ENCODE peak calls at places on chromosomes 1 and 21, in seven cellular contexts. One of them, this sample, is unnamed.
A peak's percentile ranks its signal among the peaks of the same experiment; 100 is the strongest.

GRCh38 chr1:153801028-153801625 is 25.9 kb downstream of the SLC27A3 start:
- DNase-seq in ovary: no peak
- DNase-seq in heart left ventricle: no peak
- DNase-seq in upper lobe of left lung: no peak
- DNase-seq in IMR-90: no peak
- DNase-seq in right lobe of liver: no peak
- DNase-seq in esophagus muscularis mucosa: no peak
- DNase-seq in this sample: no peak

GRCh38 chr1:41368801-41369200 is 7.6 kb downstream of the FOXO6 start:
- DNase-seq in ovary: peak; percentile 27
- DNase-seq in heart left ventricle: no peak
- DNase-seq in upper lobe of left lung: no peak
- DNase-seq in IMR-90: no peak
- DNase-seq in right lobe of liver: no peak
- DNase-seq in esophagus muscularis mucosa: no peak
- DNase-seq in this sample: no peak

GRCh38 chr1:112818990-112819689 is 104.0 kb upstream of the PPM1J start:
- DNase-seq in ovary: no peak
- DNase-seq in heart left ventricle: peak; percentile 42
- DNase-seq in upper lobe of left lung: no peak
- DNase-seq in IMR-90: peak; percentile 91
- DNase-seq in right lobe of liver: no peak
- DNase-seq in esophagus muscularis mucosa: no peak
- DNase-seq in this sample: no peak

GRCh38 chr1:96973605-96974004 is 252.0 kb downstream of the PTBP2 start:
- DNase-seq in ovary: no peak
- DNase-seq in heart left ventricle: peak; percentile 53
- DNase-seq in upper lobe of left lung: no peak
- DNase-seq in IMR-90: peak; percentile 33
- DNase-seq in right lobe of liver: no peak
- DNase-seq in esophagus muscularis mucosa: no peak
- DNase-seq in this sample: no peak

GRCh38 chr1:15320267-15320666 is 73.2 kb downstream of the FHAD1 start:
- DNase-seq in ovary: no peak
- DNase-seq in heart left ventricle: no peak
- DNase-seq in upper lobe of left lung: no peak
- DNase-seq in IMR-90: no peak
- DNase-seq in right lobe of liver: no peak
- DNase-seq in esophagus muscularis mucosa: no peak
- DNase-seq in this sample: no peak

GRCh38 chr1:111745670-111746613 is 6.7 kb upstream of the INKA2 start:
- DNase-seq in ovary: no peak
- DNase-seq in heart left ventricle: peak; percentile 64
- DNase-seq in upper lobe of left lung: no peak
- DNase-seq in IMR-90: no peak
- DNase-seq in right lobe of liver: no peak
- DNase-seq in esophagus muscularis mucosa: no peak
- DNase-seq in this sample: no peak

GRCh38 chr21:43916691-43917514 is 51.9 kb downstream of the AGPAT3 start:
- DNase-seq in ovary: no peak
- DNase-seq in heart left ventricle: no peak
- DNase-seq in upper lobe of left lung: no peak
- DNase-seq in IMR-90: peak; percentile 21
- DNase-seq in right lobe of liver: peak; percentile 29
- DNase-seq in esophagus muscularis mucosa: no peak
- DNase-seq in this sample: peak; percentile 4

GRCh38 chr1:62452951-62453350 is 16.1 kb downstream of the USP1 start:
- DNase-seq in ovary: no peak
- DNase-seq in heart left ventricle: no peak
- DNase-seq in upper lobe of left lung: no peak
- DNase-seq in IMR-90: peak; percentile 56
- DNase-seq in right lobe of liver: no peak
- DNase-seq in esophagus muscularis mucosa: no peak
- DNase-seq in this sample: no peak

GRCh38 chr1:5597171-5597864 is 394.9 kb downstream of the NPHP4 start:
- DNase-seq in ovary: no peak
- DNase-seq in heart left ventricle: no peak
- DNase-seq in upper lobe of left lung: no peak
- DNase-seq in IMR-90: no peak
- DNase-seq in right lobe of liver: no peak
- DNase-seq in esophagus muscularis mucosa: peak; percentile 78
- DNase-seq in this sample: no peak

GRCh38 chr1:158037876-158038359 is 44.5 kb downstream of the KIRREL1 start:
- DNase-seq in ovary: no peak
- DNase-seq in heart left ventricle: peak; percentile 55
- DNase-seq in upper lobe of left lung: peak; percentile 37
- DNase-seq in IMR-90: peak; percentile 67
- DNase-seq in right lobe of liver: peak; percentile 28
- DNase-seq in esophagus muscularis mucosa: no peak
- DNase-seq in this sample: peak; percentile 21

GRCh38 chr1:38084700-38085099 is 38.1 kb upstream of the POU3F1 start:
- DNase-seq in ovary: no peak
- DNase-seq in heart left ventricle: peak; percentile 78
- DNase-seq in upper lobe of left lung: no peak
- DNase-seq in IMR-90: no peak
- DNase-seq in right lobe of liver: peak; percentile 72
- DNase-seq in esophagus muscularis mucosa: no peak
- DNase-seq in this sample: no peak

GRCh38 chr1:51385776-51386175 is 55.4 kb upstream of the TTC39A start:
- DNase-seq in ovary: no peak
- DNase-seq in heart left ventricle: no peak
- DNase-seq in upper lobe of left lung: no peak
- DNase-seq in IMR-90: no peak
- DNase-seq in right lobe of liver: no peak
- DNase-seq in esophagus muscularis mucosa: no peak
- DNase-seq in this sample: no peak

GRCh38 chr1:96966536-96967138 is 245.1 kb downstream of the PTBP2 start:
- DNase-seq in ovary: peak; percentile 60
- DNase-seq in heart left ventricle: peak; percentile 69
- DNase-seq in upper lobe of left lung: peak; percentile 67
- DNase-seq in IMR-90: peak; percentile 76
- DNase-seq in right lobe of liver: peak; percentile 59
- DNase-seq in esophagus muscularis mucosa: no peak
- DNase-seq in this sample: peak; percentile 67

GRCh38 chr21:26659181-26659580 is 86.1 kb upstream of the CYYR1 start:
- DNase-seq in ovary: no peak
- DNase-seq in heart left ventricle: no peak
- DNase-seq in upper lobe of left lung: no peak
- DNase-seq in IMR-90: no peak
- DNase-seq in right lobe of liver: no peak
- DNase-seq in esophagus muscularis mucosa: no peak
- DNase-seq in this sample: no peak

GRCh38 chr1:236524142-236524891 is 535 bp downstream of the LGALS8 start:
- DNase-seq in ovary: no peak
- DNase-seq in heart left ventricle: peak; percentile 27
- DNase-seq in upper lobe of left lung: peak; percentile 78
- DNase-seq in IMR-90: peak; percentile 86
- DNase-seq in right lobe of liver: peak; percentile 40
- DNase-seq in esophagus muscularis mucosa: no peak
- DNase-seq in this sample: no peak
- TF ChIP-seq POLR2A in ovary: no peak
- TF ChIP-seq POLR2A in heart left ventricle: no peak
- TF ChIP-seq POLR2A in upper lobe of left lung: peak; percentile 38
- TF ChIP-seq POLR2A in IMR-90: peak; percentile 72
- TF ChIP-seq POLR2A in right lobe of liver: peak; percentile 16
- TF ChIP-seq POLR2A in esophagus muscularis mucosa: no peak
- TF ChIP-seq POLR2A in this sample: peak; percentile 2

GRCh38 chr1:71424536-71424935 is 343.7 kb upstream of the ZRANB2 start:
- DNase-seq in ovary: no peak
- DNase-seq in heart left ventricle: no peak
- DNase-seq in upper lobe of left lung: no peak
- DNase-seq in IMR-90: no peak
- DNase-seq in right lobe of liver: no peak
- DNase-seq in esophagus muscularis mucosa: no peak
- DNase-seq in this sample: no peak
- H3K27ac ChIP-seq in ovary: no peak overlapping the region
- H3K27ac ChIP-seq in heart left ventricle: no peak overlapping the region
- H3K27ac ChIP-seq in upper lobe of left lung: no peak overlapping the region
- H3K27ac ChIP-seq in IMR-90: no peak overlapping the region
- H3K27ac ChIP-seq in right lobe of liver: no peak overlapping the region
- H3K27ac ChIP-seq in esophagus muscularis mucosa: no peak overlapping the region
- H3K27ac ChIP-seq in this sample: no peak overlapping the region

GRCh38 chr1:67723126-67723525 is 38.1 kb downstream of the GADD45A start:
- DNase-seq in ovary: no peak
- DNase-seq in heart left ventricle: no peak
- DNase-seq in upper lobe of left lung: no peak
- DNase-seq in IMR-90: no peak
- DNase-seq in right lobe of liver: no peak
- DNase-seq in esophagus muscularis mucosa: no peak
- DNase-seq in this sample: no peak

GRCh38 chr1:67724928-67725560 is 40.0 kb downstream of the GADD45A start:
- DNase-seq in ovary: no peak
- DNase-seq in heart left ventricle: peak; percentile 70
- DNase-seq in upper lobe of left lung: no peak
- DNase-seq in IMR-90: peak; percentile 85
- DNase-seq in right lobe of liver: peak; percentile 39
- DNase-seq in esophagus muscularis mucosa: no peak
- DNase-seq in this sample: peak; percentile 30

GRCh38 chr1:67721650-67722291 is 36.8 kb downstream of the GADD45A start:
- DNase-seq in ovary: no peak
- DNase-seq in heart left ventricle: no peak
- DNase-seq in upper lobe of left lung: no peak
- DNase-seq in IMR-90: no peak
- DNase-seq in right lobe of liver: no peak
- DNase-seq in esophagus muscularis mucosa: no peak
- DNase-seq in this sample: no peak

GRCh38 chr1:67722292-67722944 is 37.4 kb downstream of the GADD45A start:
- DNase-seq in ovary: no peak
- DNase-seq in heart left ventricle: no peak
- DNase-seq in upper lobe of left lung: no peak
- DNase-seq in IMR-90: peak; percentile 42
- DNase-seq in right lobe of liver: no peak
- DNase-seq in esophagus muscularis mucosa: no peak
- DNase-seq in this sample: no peak

GRCh38 chr1:67723620-67724019 is 38.6 kb downstream of the GADD45A start:
- DNase-seq in ovary: no peak
- DNase-seq in heart left ventricle: no peak
- DNase-seq in upper lobe of left lung: no peak
- DNase-seq in IMR-90: peak; percentile 73
- DNase-seq in right lobe of liver: no peak
- DNase-seq in esophagus muscularis mucosa: no peak
- DNase-seq in this sample: no peak
- TF ChIP-seq POLR2A in ovary: no peak
- TF ChIP-seq POLR2A in heart left ventricle: no peak
- TF ChIP-seq POLR2A in upper lobe of left lung: no peak
- TF ChIP-seq POLR2A in IMR-90: no peak
- TF ChIP-seq POLR2A in right lobe of liver: no peak
- TF ChIP-seq POLR2A in esophagus muscularis mucosa: no peak
- TF ChIP-seq POLR2A in this sample: no peak

GRCh38 chr1:207282496-207283380 is 38.7 kb upstream of the CD55 start:
- DNase-seq in ovary: no peak
- DNase-seq in heart left ventricle: no peak
- DNase-seq in upper lobe of left lung: no peak
- DNase-seq in IMR-90: peak; percentile 11
- DNase-seq in right lobe of liver: no peak
- DNase-seq in esophagus muscularis mucosa: no peak
- DNase-seq in this sample: peak; percentile 9
- H3K27ac ChIP-seq in ovary: peak overlapping the region; percentile 46
- H3K27ac ChIP-seq in heart left ventricle: no peak overlapping the region
- H3K27ac ChIP-seq in upper lobe of left lung: no peak overlapping the region
- H3K27ac ChIP-seq in IMR-90: no peak overlapping the region
- H3K27ac ChIP-seq in right lobe of liver: no peak overlapping the region
- H3K27ac ChIP-seq in esophagus muscularis mucosa: no peak overlapping the region
- H3K27ac ChIP-seq in this sample: no peak overlapping the region

GRCh38 chr1:236142358-236143103 is at the start of gene GPR137B:
- DNase-seq in ovary: peak; percentile 67
- DNase-seq in heart left ventricle: peak; percentile 68
- DNase-seq in upper lobe of left lung: peak; percentile 42
- DNase-seq in IMR-90: peak; percentile 54
- DNase-seq in right lobe of liver: peak; percentile 74
- DNase-seq in esophagus muscularis mucosa: no peak
- DNase-seq in this sample: peak; percentile 52
- TF ChIP-seq POLR2A in ovary: no peak
- TF ChIP-seq POLR2A in heart left ventricle: no peak
- TF ChIP-seq POLR2A in upper lobe of left lung: no peak
- TF ChIP-seq POLR2A in IMR-90: no peak
- TF ChIP-seq POLR2A in right lobe of liver: peak; percentile 55
- TF ChIP-seq POLR2A in esophagus muscularis mucosa: no peak
- TF ChIP-seq POLR2A in this sample: no peak

This sample was measured in thyroid gland.